ENCODE peak calls at places on chromosomes 13 and 19, in nine cellular contexts. E is NCI-H1048; W is stimulated activated CD8-positive, alpha-beta memory T cell treated with anti-CD3 and anti-CD28 coated beads, Interleukin-7, amount 100 ng/mL, for 1 hour; B is NCI-H82; P is HEK293T; C is stimulated activated CD4-positive, alpha-beta T cell treated with anti-CD3 and anti-CD28 coated beads, Interleukin-2, amount 100 ng/mL, for 48 hours; O is DMS 273 treated with DMSO at 0.1 percent for 48 hours; R is OCI-LY7; H is globus pallidus. Y is an unnamed sample.

GRCh38 chr13:114021464-114022308 is 47.8 kb upstream of the C13orf46 start:
- DNase-seq in P (no peak), W (no peak), H (peak; percentile 78), E (no peak), R (no peak), B (no peak), C (no peak), O (no peak), Y (no peak)

GRCh38 chr13:67076378-67076777 is 153.8 kb downstream of the PCDH9 start:
- DNase-seq in O (no peak), R (no peak), W (no peak), B (peak; percentile 15), H (no peak), P (no peak), E (no peak), C (no peak), Y (no peak)

GRCh38 chr19:34253711-34254551 is 423 bp upstream of the GARRE1 start:
- DNase-seq in H (peak; percentile 80), R (peak; percentile 89), P (no peak), C (peak; percentile 82), B (peak; percentile 90), W (peak; percentile 65), O (peak; percentile 30), E (no peak), Y (peak; percentile 74)

GRCh38 chr19:18438331-18439024 is 545 bp upstream of the ISYNA1 start:
- DNase-seq in B (no peak), O (peak; percentile 30), H (no peak), E (no peak), C (no peak), P (peak; percentile 58), R (no peak), W (no peak), Y (no peak)

GRCh38 chr13:29472317-29472961 is 123.0 kb downstream of the SLC7A1 start:
- DNase-seq in P (peak; percentile 68), O (peak; percentile 2), W (no peak), B (peak; percentile 88), C (peak; percentile 53), H (no peak), R (peak; percentile 88), E (no peak), Y (peak; percentile 79)

GRCh38 chr13:114132419-114133121 is at the start of gene RASA3:
- DNase-seq in E (peak; percentile 42), W (no peak), O (no peak), R (peak; percentile 60), B (peak; percentile 93), P (peak; percentile 72), C (no peak), H (peak; percentile 79), Y (peak; percentile 77)

GRCh38 chr19:47228168-47228936 is 2.6 kb downstream of the BBC3 start:
- DNase-seq in R (peak; percentile 59), H (no peak), W (no peak), E (no peak), C (no peak), P (no peak), O (no peak), B (peak; percentile 35), Y (peak; percentile 85)

GRCh38 chr13:100511422-100511821 is 77.2 kb downstream of the GGACT start:
- DNase-seq in E (no peak), R (no peak), H (no peak), C (no peak), P (no peak), W (no peak), O (no peak), B (no peak), Y (no peak)

GRCh38 chr13:104875008-104875762 is 1660.3 kb downstream of the EFNB2 start:
- DNase-seq in O (no peak), B (no peak), C (no peak), H (no peak), P (no peak), E (no peak), W (peak; percentile 0), R (no peak), Y (no peak)

GRCh38 chr19:19103167-19103566 is 35.1 kb downstream of the TMEM161A start:
- DNase-seq in W (no peak), O (no peak), C (no peak), E (no peak), B (no peak), P (no peak), R (no peak), H (no peak), Y (no peak)

GRCh38 chr19:51361228-51361627 is 5.0 kb downstream of the ETFB start:
- DNase-seq in E (no peak), O (no peak), R (no peak), B (no peak), P (no peak), W (no peak), C (no peak), H (no peak), Y (no peak)

GRCh38 chr13:100645382-100645781 is 29.2 kb downstream of the TMTC4 start:
- DNase-seq in C (no peak), O (no peak), H (no peak), E (no peak), R (no peak), B (no peak), P (no peak), W (no peak), Y (no peak)

GRCh38 chr19:46383171-46383815 is 30.1 kb downstream of the CCDC8 start:
- DNase-seq in C (no peak), R (no peak), P (no peak), W (no peak), O (no peak), B (no peak), E (no peak), H (no peak), Y (no peak)

GRCh38 chr13:101627556-101627943 is 175.1 kb downstream of the ITGBL1 start:
- DNase-seq in R (no peak), B (no peak), W (no peak), E (no peak), H (no peak), O (no peak), C (no peak), P (no peak), Y (peak; percentile 26)

GRCh38 chr19:45601524-45602522 is at the start of gene GPR4:
- DNase-seq in H (no peak), P (peak; percentile 27), O (no peak), C (no peak), E (no peak), B (peak; percentile 63), W (no peak), R (no peak), Y (peak; percentile 18)

GRCh38 chr19:45523642-45524256 is 16.5 kb downstream of the VASP start:
- DNase-seq in P (peak; percentile 90), E (peak; percentile 46), O (peak; percentile 84), H (peak; percentile 87), W (peak; percentile 20), B (peak; percentile 97), C (peak; percentile 65), R (peak; percentile 90), Y (peak; percentile 90)

Y was measured in DMS53.